ENCODE peak calls at places on chromosomes 16 and 17, in nine cellular contexts. D is endothelial cell of umbilical vein, K is thoracic aorta, X is IMR-90, J is kidney epithelial cell, O is pancreas, Q is HFF-Myc, F is A549, H is OCI-LY7. T is an unnamed sample.

GRCh38 chr17:57552114-57552601 is 192.9 kb downstream of the CCDC182 start:
- DNase-seq in X (no peak), F (no peak), O (no peak), H (peak), Q (no peak), D (no peak), K (no peak), J (no peak), T (peak)

GRCh38 chr17:36728030-36728991 is 126.9 kb downstream of the MRM1 start:
- DNase-seq in F (no peak), Q (no peak), J (no peak), O (no peak), X (no peak), H (no peak), K (no peak), D (no peak), T (no peak)

GRCh38 chr16:12160249-12160648 is 183.7 kb downstream of the SNX29 start:
- DNase-seq in K (no peak), F (no peak), O (no peak), Q (no peak), J (no peak), H (no peak), D (no peak), X (no peak), T (no peak)

GRCh38 chr17:40075216-40076100 is 12.7 kb downstream of the THRA start:
- DNase-seq in X (peak), O (peak), Q (no peak), J (no peak), K (peak), F (no peak), D (peak), H (peak), T (peak)

GRCh38 chr16:13896543-13897182 is 23.3 kb upstream of the ERCC4 start:
- DNase-seq in K (no peak), J (no peak), X (peak), O (no peak), D (no peak), H (peak), Q (no peak), F (no peak), T (no peak)

GRCh38 chr16:26710475-26710874 is 356.3 kb upstream of the C16orf82 start:
- DNase-seq in Q (no peak), J (no peak), X (no peak), O (no peak), D (no peak), K (no peak), H (peak), F (no peak), T (no peak)

GRCh38 chr17:16287563-16288027 is 65.7 kb downstream of the CENPV start:
- DNase-seq in K (no peak), X (peak), D (peak), Q (no peak), O (no peak), F (no peak), J (no peak), H (peak), T (peak)

GRCh38 chr17:49556183-49556943 is 19.3 kb upstream of the NXPH3 start:
- DNase-seq in X (peak), H (peak), D (peak), O (peak), Q (no peak), J (no peak), F (peak), K (no peak), T (peak)

GRCh38 chr17:40836020-40836419 is 13.6 kb upstream of the KRT10 start:
- DNase-seq in O (no peak), H (no peak), K (no peak), F (no peak), D (no peak), Q (no peak), X (no peak), J (no peak), T (no peak)

GRCh38 chr17:47792979-47793378 is 28.6 kb downstream of the OSBPL7 start:
- DNase-seq in D (no peak), Q (no peak), X (no peak), O (no peak), F (no peak), J (no peak), H (no peak), K (no peak), T (no peak)

GRCh38 chr17:47791025-47791424 is 30.6 kb downstream of the OSBPL7 start:
- DNase-seq in K (no peak), O (no peak), H (no peak), J (no peak), F (no peak), D (no peak), X (no peak), Q (no peak), T (no peak)

GRCh38 chr17:47785538-47786123 is 36.0 kb downstream of the OSBPL7 start:
- DNase-seq in K (no peak), X (peak), F (no peak), H (peak), O (no peak), J (no peak), Q (no peak), D (peak), T (peak)

GRCh38 chr17:47792457-47792856 is 29.1 kb downstream of the OSBPL7 start:
- DNase-seq in D (no peak), Q (no peak), X (no peak), O (no peak), H (no peak), F (no peak), J (no peak), K (no peak), T (no peak)

DNA sequence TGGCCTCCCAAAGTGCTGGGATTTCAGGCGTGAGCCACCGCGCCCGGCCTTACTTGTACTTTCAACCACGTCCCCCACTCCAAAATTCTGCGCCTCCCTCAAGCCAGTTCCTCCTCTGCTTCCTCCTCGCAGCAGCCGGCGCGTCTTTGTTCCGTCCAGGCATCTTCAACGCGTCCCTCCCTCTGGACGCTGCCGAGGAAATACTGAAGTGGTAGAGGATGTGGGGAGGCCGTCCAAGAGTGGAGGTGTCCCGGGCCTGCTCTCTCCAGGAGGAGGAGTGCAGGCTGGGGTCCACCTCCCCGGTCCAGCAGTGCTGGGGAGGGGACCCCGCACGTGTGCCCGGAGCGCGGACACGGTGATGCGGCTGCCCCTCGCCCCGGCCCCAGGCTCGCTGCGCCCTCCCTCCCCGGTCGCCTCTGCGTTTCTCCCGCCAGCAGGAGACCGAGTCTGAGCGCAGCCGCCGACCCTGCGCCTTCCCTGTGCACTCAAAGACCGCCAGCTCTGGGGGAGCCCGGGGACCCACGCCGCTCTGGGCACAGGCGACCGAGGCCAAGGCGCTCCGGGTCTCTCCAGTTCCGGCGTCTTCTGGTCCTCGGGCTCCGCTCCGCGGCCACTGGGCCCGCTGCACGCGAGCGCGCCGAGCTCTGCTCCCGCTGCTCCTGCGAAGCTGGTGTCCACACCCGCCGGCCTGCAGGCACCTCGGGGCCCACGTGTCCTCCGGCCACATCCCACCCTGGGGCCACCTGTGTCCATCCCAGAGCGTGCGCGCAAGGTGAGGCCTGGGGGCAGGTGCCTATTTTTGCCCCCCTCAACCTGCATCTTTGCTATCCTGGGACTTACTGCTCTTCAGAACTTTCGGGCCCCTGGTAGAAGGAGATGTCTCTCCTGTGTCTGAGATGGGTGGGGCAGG is 31.7 kb downstream of the OSBPL7 start:
- DNase-seq in X (peak), K (no peak), J (no peak), O (peak), Q (no peak), D (peak), F (peak), H (no peak), T (peak)
- TF ChIP-seq CTCF in X (peak), K (peak), J (peak), O (no peak), Q (peak), D (peak), F (peak), H (no peak), T (peak)

DNA sequence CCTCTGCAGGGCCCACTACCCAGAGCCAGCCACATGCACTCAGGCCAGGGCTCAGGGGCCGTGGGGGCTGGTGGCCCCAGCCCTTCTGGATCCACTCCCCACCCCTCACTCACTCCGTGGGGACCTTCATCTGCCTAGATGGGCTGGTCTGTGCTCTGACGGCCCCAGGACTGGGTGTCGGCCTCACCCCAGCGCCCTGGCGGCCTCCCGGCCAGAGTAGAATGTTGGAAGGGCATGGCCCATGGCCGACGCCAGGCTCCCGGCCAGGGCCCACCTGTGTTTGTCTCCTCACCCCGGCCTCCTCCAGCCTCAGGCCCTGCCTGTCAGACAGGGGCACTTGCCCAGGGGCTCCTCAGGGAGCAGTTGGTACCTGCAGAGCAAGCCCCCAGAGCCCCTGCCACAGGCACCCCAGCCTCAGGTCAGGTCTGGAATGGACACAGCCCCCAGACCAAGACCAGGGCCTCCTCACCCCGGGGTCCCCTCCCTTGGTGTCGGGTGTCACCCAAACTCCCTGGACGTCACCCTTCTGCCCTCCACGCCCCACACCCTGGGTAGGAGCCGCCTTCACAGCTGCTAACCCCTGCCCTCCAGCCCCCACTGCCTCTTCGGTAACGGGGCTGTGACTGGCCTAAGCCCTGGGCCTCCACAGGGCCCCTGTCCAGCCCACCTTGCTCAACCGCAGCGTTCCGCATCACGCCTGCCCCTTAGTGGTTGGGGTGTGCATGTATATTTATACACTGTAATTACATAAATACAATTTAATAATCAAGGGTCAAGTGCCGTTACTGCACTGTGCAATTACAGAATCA is 3.0 kb upstream of the CDH15 start:
- DNase-seq in D (no peak), K (no peak), J (no peak), H (peak), F (no peak), O (peak), X (no peak), Q (no peak), T (no peak)
- TF ChIP-seq CTCF in D (no peak), K (no peak), J (no peak), H (peak), F (no peak), O (no peak), X (peak), Q (no peak), T (no peak)

GRCh38 chr16:81544691-81545365 is 100.2 kb downstream of the CMIP start:
- DNase-seq in D (no peak), H (no peak), Q (no peak), X (peak), F (no peak), K (no peak), O (no peak), J (no peak), T (peak)

GRCh38 chr16:81544261-81544660 is 99.7 kb downstream of the CMIP start:
- DNase-seq in F (no peak), H (no peak), K (no peak), J (no peak), Q (no peak), D (peak), X (no peak), O (peak), T (no peak)

GRCh38 chr16:81543571-81543970 is 99.0 kb downstream of the CMIP start:
- DNase-seq in D (peak), K (no peak), Q (no peak), J (no peak), F (no peak), O (no peak), X (peak), H (no peak), T (no peak)

GRCh38 chr16:81541314-81541713 is 96.7 kb downstream of the CMIP start:
- DNase-seq in K (no peak), X (no peak), J (no peak), H (no peak), F (no peak), O (no peak), Q (no peak), D (no peak), T (no peak)

DNA sequence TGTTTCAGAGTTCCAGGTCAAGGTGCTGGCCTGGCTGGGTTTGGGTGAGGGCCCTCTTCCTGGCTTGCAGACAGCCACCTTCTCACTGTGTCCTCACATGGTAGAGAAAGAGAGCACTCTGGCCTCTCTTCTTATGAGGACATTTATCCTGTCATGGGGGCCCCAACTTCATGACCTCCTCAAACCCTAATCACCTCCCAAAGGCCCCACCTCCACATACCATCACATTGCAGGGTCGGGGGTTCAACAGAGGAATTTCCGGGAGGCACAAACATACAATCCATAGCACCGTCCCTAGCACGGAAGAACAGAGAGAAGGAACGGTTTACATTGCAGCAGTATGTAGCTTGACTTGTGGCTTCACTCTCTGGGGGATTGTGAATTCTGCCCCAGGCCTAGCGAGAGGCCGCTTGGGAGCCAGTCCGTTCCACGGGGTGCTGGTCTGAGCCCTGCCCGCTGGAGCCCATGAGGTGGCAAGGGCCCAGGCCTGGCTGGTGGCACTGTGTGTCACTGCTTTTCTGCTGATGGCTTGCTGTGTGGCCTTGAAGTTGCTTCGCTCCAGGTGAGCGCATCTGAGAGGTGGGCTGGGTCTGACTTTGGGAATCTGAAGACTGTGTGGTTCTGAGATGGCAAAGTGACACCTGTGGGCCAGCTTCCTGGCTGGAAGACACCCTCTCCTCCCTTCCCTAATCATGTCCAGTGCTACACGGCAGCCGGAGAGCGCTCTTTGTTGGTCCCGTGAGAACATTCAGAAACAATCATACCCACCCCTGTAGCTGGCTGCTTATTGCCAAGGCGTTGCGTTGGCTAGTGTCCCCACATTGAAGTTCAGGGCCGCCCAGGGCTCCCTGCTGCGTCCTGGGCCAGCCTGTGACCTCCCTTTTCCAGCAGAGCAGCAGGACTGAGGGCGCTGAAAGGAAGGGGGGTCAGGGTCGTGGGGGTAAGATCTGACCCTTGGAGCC is 98.3 kb downstream of the CMIP start:
- DNase-seq in F (no peak), O (peak), D (peak), J (no peak), K (no peak), X (no peak), H (no peak), Q (no peak), T (no peak)
- TF ChIP-seq CTCF in F (no peak), O (no peak), D (no peak), J (no peak), K (no peak), X (no peak), H (no peak), Q (no peak), T (no peak)

DNA sequence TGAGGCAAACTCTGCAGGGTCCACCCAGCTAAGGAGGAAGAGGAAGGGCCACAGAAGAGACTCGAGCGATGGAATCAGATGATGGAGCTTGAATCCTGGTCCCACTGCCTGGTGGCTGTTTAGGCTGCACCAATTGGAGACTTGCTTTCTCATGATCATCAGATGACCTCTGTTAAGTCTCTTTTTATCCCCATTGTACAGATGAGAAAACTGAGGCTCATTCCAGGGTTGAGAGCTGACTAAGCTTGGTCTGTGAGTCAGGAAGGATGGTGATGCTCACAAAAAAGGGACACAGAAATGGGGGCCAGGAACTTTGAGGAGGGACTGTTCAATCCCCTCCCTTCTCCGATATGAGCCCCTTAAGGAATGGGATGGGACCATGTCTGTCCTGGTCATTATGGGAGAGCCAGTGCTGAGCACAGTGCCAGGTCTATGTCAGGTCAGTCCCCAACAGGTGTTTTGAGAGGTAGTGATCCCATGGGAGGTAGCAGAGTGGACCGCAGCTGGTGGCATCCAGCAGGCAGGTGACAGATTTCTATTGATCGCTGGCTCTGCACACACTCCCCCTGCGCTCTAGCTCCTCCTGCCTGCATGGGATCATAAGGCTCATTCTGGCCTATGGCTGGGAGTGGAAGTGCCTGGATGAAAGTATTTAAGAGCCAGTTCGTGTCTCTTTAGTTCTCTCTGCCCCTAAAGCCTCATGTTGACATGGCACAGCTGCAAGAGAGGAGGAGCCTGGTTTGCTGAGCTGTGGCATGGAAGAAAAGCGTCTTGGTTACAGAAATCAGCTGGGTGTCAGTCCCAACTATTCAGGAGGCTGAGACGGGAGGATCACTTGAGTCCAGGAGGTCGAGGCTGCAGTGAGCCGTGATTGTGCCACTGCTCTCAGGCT is 27.2 kb downstream of the SNX20 start:
- DNase-seq in F (no peak), Q (no peak), D (no peak), J (no peak), K (no peak), H (no peak), O (peak), X (no peak), T (no peak)
- TF ChIP-seq CTCF in F (no peak), Q (no peak), D (no peak), J (no peak), K (no peak), H (no peak), O (no peak), X (no peak), T (no peak)

GRCh38 chr16:4681471-4682083 is 11.8 kb upstream of the NUDT16L1 start:
- DNase-seq in F (no peak), D (no peak), K (no peak), Q (no peak), J (no peak), H (no peak), X (no peak), O (no peak), T (no peak)

GRCh38 chr16:4682084-4682581 is 11.2 kb upstream of the NUDT16L1 start:
- DNase-seq in F (no peak), O (peak), K (no peak), H (no peak), D (no peak), J (no peak), Q (no peak), X (no peak), T (no peak)

GRCh38 chr16:4684030-4684715 is 9.2 kb upstream of the NUDT16L1 start:
- DNase-seq in Q (no peak), O (peak), J (no peak), H (no peak), K (no peak), X (no peak), D (no peak), F (no peak), T (no peak)

GRCh38 chr16:4683255-4684029 is 9.9 kb upstream of the NUDT16L1 start:
- DNase-seq in H (no peak), O (peak), K (no peak), J (no peak), D (no peak), F (no peak), X (no peak), Q (no peak), T (no peak)

GRCh38 chr16:4682616-4683254 is 10.6 kb upstream of the NUDT16L1 start:
- DNase-seq in D (no peak), F (no peak), J (no peak), K (no peak), Q (no peak), X (peak), H (no peak), O (peak), T (no peak)
- TF ChIP-seq CTCF in D (peak), F (peak), J (peak), K (no peak), Q (peak), X (peak), H (peak), O (no peak), T (no peak)

GRCh38 chr16:89572478-89573205 is 2.9 kb upstream of the CPNE7 start:
- DNase-seq in J (no peak), F (no peak), K (no peak), X (no peak), D (no peak), Q (no peak), H (peak), O (no peak), T (no peak)

GRCh38 chr16:89575247-89576172 is at the start of gene CPNE7:
- DNase-seq in H (no peak), X (no peak), O (peak), J (no peak), Q (no peak), D (no peak), K (no peak), F (peak), T (peak)

GRCh38 chr16:89573826-89574680 is 1.5 kb upstream of the CPNE7 start:
- DNase-seq in O (no peak), H (no peak), X (no peak), D (no peak), Q (no peak), F (no peak), J (no peak), K (no peak), T (no peak)

GRCh38 chr16:89576173-89577054 is 856 bp downstream of the CPNE7 start:
- DNase-seq in H (no peak), D (no peak), J (no peak), Q (no peak), F (no peak), K (no peak), O (no peak), X (no peak), T (no peak)

GRCh38 chr16:89574681-89575246 is 794 bp upstream of the CPNE7 start:
- DNase-seq in O (peak), X (peak), K (no peak), Q (no peak), F (peak), H (peak), J (no peak), D (peak), T (peak)
- TF ChIP-seq CTCF in O (peak), X (peak), K (peak), Q (peak), F (peak), H (peak), J (peak), D (peak), T (peak)